ENCODE peak calls at places on chromosomes 3 and 15, in ten cellular contexts. N is transverse colon, R is right lobe of liver, G is body of pancreas, M is HCT116, P is esophagus squamous epithelium, U is stomach, X is sigmoid colon, W is IMR-90, C is ovary. E is an unnamed sample.

GRCh38 chr15:77513226-77513625 is 92.5 kb downstream of the HMG20A start:
- DNase-seq in G (no peak), P (no peak), N (no peak), X (peak; percentile 15), U (no peak), R (no peak), W (no peak), M (no peak), C (no peak), E (no peak)

GRCh38 chr3:191688756-191689433 is 227.9 kb downstream of the PYDC2 start:
- DNase-seq in P (no peak), X (no peak), W (no peak), N (no peak), C (no peak), R (no peak), M (no peak), G (no peak), U (no peak), E (no peak)

GRCh38 chr3:17387108-17387507 is 355.3 kb downstream of the TBC1D5 start:
- DNase-seq in W (no peak), C (no peak), X (no peak), P (no peak), N (no peak), M (no peak), R (no peak), G (no peak), U (no peak), E (no peak)

GRCh38 chr3:52385157-52385556 is 59.7 kb downstream of the SEMA3G start:
- DNase-seq in M (peak; percentile 64), X (no peak), P (no peak), C (no peak), W (peak; percentile 41), N (no peak), U (no peak), R (no peak), G (no peak), E (no peak)

GRCh38 chr3:5411786-5412185 is 224.3 kb downstream of the EDEM1 start:
- DNase-seq in N (no peak), R (no peak), M (no peak), U (no peak), X (no peak), W (no peak), C (no peak), P (no peak), G (no peak), E (no peak)

GRCh38 chr3:132253262-132253878 is 63.8 kb upstream of the ACP3 start:
- DNase-seq in W (peak; percentile 76), X (no peak), R (no peak), N (peak; percentile 16), C (peak; percentile 42), P (no peak), G (peak; percentile 44), U (no peak), M (peak; percentile 56), E (peak; percentile 6)

GRCh38 chr15:29208352-29208751 is 61.3 kb downstream of the NSMCE3 start:
- DNase-seq in W (no peak), X (no peak), U (no peak), G (no peak), R (no peak), C (no peak), M (no peak), P (no peak), N (no peak), E (no peak)

GRCh38 chr3:127389415-127389814 is 101.6 kb upstream of the PRR20G start:
- DNase-seq in P (no peak), X (no peak), C (no peak), N (no peak), U (no peak), M (no peak), G (no peak), R (no peak), W (no peak), E (no peak)

GRCh38 chr3:191774485-191774884 is 313.5 kb downstream of the PYDC2 start:
- DNase-seq in C (no peak), X (no peak), U (no peak), P (no peak), M (peak; percentile 87), R (no peak), W (no peak), N (no peak), G (no peak), E (no peak)

GRCh38 chr3:79154861-79155260 is 612.9 kb downstream of the ROBO1 start:
- DNase-seq in U (no peak), P (no peak), G (no peak), N (no peak), M (no peak), W (no peak), C (no peak), X (no peak), R (no peak), E (no peak)

GRCh38 chr3:157573780-157574378 is 70.7 kb upstream of the VEPH1 start:
- DNase-seq in W (peak; percentile 43), M (no peak), G (no peak), N (no peak), R (no peak), X (no peak), U (no peak), C (no peak), P (no peak), E (no peak)

GRCh38 chr15:79721256-79721655 is 175.6 kb downstream of the MTHFS start:
- DNase-seq in U (no peak), G (no peak), R (no peak), N (no peak), X (no peak), C (no peak), M (no peak), P (no peak), W (no peak), E (no peak)

GRCh38 chr15:93087825-93088199 is 1.2 kb downstream of the RGMA start:
- DNase-seq in P (no peak), M (peak; percentile 22), N (peak; percentile 66), X (peak; percentile 92), R (no peak), G (peak; percentile 82), U (peak; percentile 70), C (peak; percentile 87), W (peak; percentile 5), E (peak; percentile 79)

GRCh38 chr3:43166406-43166805 is 60.5 kb upstream of the POMGNT2 start:
- DNase-seq in M (no peak), G (no peak), X (no peak), W (no peak), U (no peak), P (no peak), R (no peak), N (no peak), C (no peak), E (no peak)

GRCh38 chr3:107409365-107409764 is 32.1 kb downstream of the CCDC54 start:
- DNase-seq in R (no peak), U (no peak), C (no peak), P (no peak), X (no peak), N (no peak), W (no peak), M (no peak), G (no peak), E (no peak)

GRCh38 chr3:71641669-71642068 is 58.1 kb upstream of the FOXP1 start:
- DNase-seq in X (no peak), C (no peak), G (no peak), R (no peak), W (peak; percentile 7), P (no peak), N (no peak), M (peak; percentile 10), U (no peak), E (no peak)

GRCh38 chr3:45612918-45613602 is 18.5 kb downstream of the LIMD1 start:
- DNase-seq in N (peak; percentile 37), C (no peak), M (no peak), P (no peak), G (no peak), U (no peak), X (no peak), R (no peak), W (peak; percentile 23), E (no peak)

GRCh38 chr3:113292933-113293332 is 81.6 kb downstream of the BOC start:
- DNase-seq in U (no peak), M (no peak), R (no peak), W (no peak), N (no peak), C (no peak), G (no peak), P (no peak), X (no peak), E (no peak)

GRCh38 chr3:113293348-113293747 is 82.0 kb downstream of the BOC start:
- DNase-seq in N (no peak), W (no peak), M (no peak), G (no peak), U (no peak), X (no peak), R (no peak), P (no peak), C (no peak), E (no peak)

GRCh38 chr3:113287818-113288648 is 76.7 kb downstream of the BOC start:
- DNase-seq in X (peak; percentile 72), W (peak; percentile 72), C (peak; percentile 79), P (no peak), U (no peak), G (peak; percentile 70), R (no peak), M (peak; percentile 57), N (peak; percentile 53), E (no peak)

GRCh38 chr3:113295463-113295862 is 84.1 kb downstream of the BOC start:
- DNase-seq in N (no peak), U (no peak), C (no peak), M (no peak), X (no peak), G (no peak), P (no peak), R (no peak), W (no peak), E (no peak)

GRCh38 chr3:113291572-113291971 is 80.2 kb downstream of the BOC start:
- DNase-seq in M (no peak), C (no peak), G (no peak), R (no peak), P (no peak), X (no peak), N (no peak), W (no peak), U (no peak), E (no peak)
- H3K27ac ChIP-seq in M (no peak overlapping the region), C (peak overlapping the region; percentile 11), G (no peak overlapping the region), R (no peak overlapping the region), P (no peak overlapping the region), X (peak overlapping the region; percentile 57), N (peak overlapping the region; percentile 59), W (no peak overlapping the region), U (peak overlapping the region; percentile 24), E (no peak overlapping the region)

GRCh38 chr3:129026728-129027543 is 25.8 kb downstream of the EFCC1 start:
- DNase-seq in X (peak; percentile 95), R (peak; percentile 90), C (peak; percentile 88), N (peak; percentile 94), M (peak; percentile 87), P (peak; percentile 67), W (peak; percentile 48), U (peak; percentile 94), G (peak; percentile 89), E (peak; percentile 94)
- TF ChIP-seq POLR2A in X (no peak), R (peak; percentile 20), C (no peak), N (peak; percentile 64), M (peak; percentile 56), P (peak; percentile 46), W (no peak), U (no peak), G (peak; percentile 18), E (no peak)

GRCh38 chr3:49122022-49122421 is 1.4 kb upstream of the USP19 start:
- DNase-seq in R (no peak), U (no peak), N (no peak), P (no peak), G (no peak), M (no peak), X (no peak), C (no peak), W (no peak), E (no peak)
- H3K36me3 ChIP-seq in R (peaks cover 51% of the 10 kb centered on the region), U (peaks cover 76% of the 10 kb centered on the region), N (peaks cover 2% of the 10 kb centered on the region), P (peaks cover 84% of the 10 kb centered on the region), G (peaks cover 16% of the 10 kb centered on the region), M (peaks cover 19% of the 10 kb centered on the region), X (peaks cover 71% of the 10 kb centered on the region), C (no peaks in the 10 kb centered on the region), W (peaks cover 72% of the 10 kb centered on the region), E (peaks cover 77% of the 10 kb centered on the region)

GRCh38 chr3:136954980-136955780 is 2.6 kb upstream of the IL20RB start:
- DNase-seq in U (no peak), R (no peak), W (no peak), P (no peak), M (no peak), C (no peak), N (no peak), G (no peak), X (no peak), E (no peak)
- H3K27ac ChIP-seq in U (no peak overlapping the region), R (peak overlapping the region; percentile 3), W (peak overlapping the region; percentile 94), P (peak overlapping the region; percentile 40), M (peak overlapping the region; percentile 26), C (no peak overlapping the region), N (peak overlapping the region; percentile 49), G (no peak overlapping the region), X (no peak overlapping the region), E (no peak overlapping the region)